ENCODE peak calls at places on chromosomes 5 and 9, in five cellular contexts. Q, P, S, U and N are unnamed samples.

GRCh38 chr5:6280425-6281100 is 97.8 kb downstream of the MED10 start:
- DNase-seq in U (no peak), S (no peak), Q (no peak), P (no peak), N (no peak)

GRCh38 chr5:32852535-32852934 is 141.4 kb downstream of the NPR3 start:
- DNase-seq in P (peak; percentile 7), S (no peak), Q (no peak), U (peak; percentile 77), N (no peak)

GRCh38 chr9:101465330-101465915 is 29.8 kb upstream of the ALDOB start:
- DNase-seq in Q (peak; percentile 85), S (peak; percentile 83), U (peak; percentile 86), P (peak; percentile 22), N (no peak)

GRCh38 chr5:140875085-140876065 is at the start of gene PCDHA12:
- DNase-seq in P (no peak), Q (no peak), S (no peak), U (no peak), N (no peak)

GRCh38 chr5:179901915-179902762 is 5.6 kb downstream of the TBC1D9B start:
- DNase-seq in Q (no peak), S (no peak), P (no peak), U (no peak), N (no peak)

GRCh38 chr5:71978216-71978615 is 129.1 kb upstream of the MAP1B start:
- DNase-seq in P (no peak), Q (no peak), U (no peak), S (no peak), N (no peak)

GRCh38 chr9:69030851-69031645 is 4.5 kb upstream of the FXN start:
- DNase-seq in Q (no peak), S (no peak), U (peak; percentile 11), P (no peak), N (no peak)

GRCh38 chr5:152072076-152072475 is 147.4 kb upstream of the GLRA1 start:
- DNase-seq in P (peak; percentile 15), U (no peak), S (no peak), Q (no peak), N (no peak)

GRCh38 chr5:30690931-30691330 is 502.6 kb upstream of the CDH6 start:
- DNase-seq in U (no peak), Q (no peak), P (no peak), S (no peak), N (no peak)

GRCh38 chr5:140341591-140341990 is 4.8 kb downstream of the HBEGF start:
- DNase-seq in Q (no peak), S (no peak), P (peak; percentile 78), U (no peak), N (no peak)

GRCh38 chr9:100352201-100352726 is 478 bp downstream of the TEX10 start:
- DNase-seq in U (peak; percentile 14), Q (peak; percentile 41), P (peak; percentile 22), S (no peak), N (peak; percentile 25)

GRCh38 chr5:94709277-94709676 is 90.8 kb downstream of the SLF1 start:
- DNase-seq in S (no peak), U (no peak), Q (no peak), P (no peak), N (no peak)

GRCh38 chr5:11251242-11251641 is 490.2 kb upstream of the DAP start:
- DNase-seq in S (no peak), U (peak; percentile 1), Q (no peak), P (no peak), N (no peak)

GRCh38 chr9:101840694-101841188 is 102.3 kb upstream of the GRIN3A start:
- DNase-seq in U (no peak), S (no peak), Q (no peak), P (no peak), N (no peak)

GRCh38 chr5:132439521-132440206 is 50.9 kb downstream of the IRF1 start:
- DNase-seq in U (peak; percentile 95), Q (no peak), P (peak; percentile 78), S (no peak), N (peak; percentile 18)

GRCh38 chr9:115877852-115878450 is 275.6 kb upstream of the PAPPA start:
- DNase-seq in U (peak; percentile 25), P (no peak), S (no peak), Q (no peak), N (no peak)

GRCh38 chr5:84032404-84032803 is 311.7 kb upstream of the HAPLN1 start:
- DNase-seq in S (no peak), Q (no peak), P (no peak), U (peak; percentile 38), N (no peak)

GRCh38 chr5:150623152-150623877 is 17.1 kb upstream of the SYNPO start:
- DNase-seq in U (no peak), S (no peak), P (no peak), Q (no peak), N (no peak)

GRCh38 chr9:33222031-33222430 is 17.9 kb upstream of the SPINK4 start:
- DNase-seq in Q (no peak), U (no peak), S (no peak), P (no peak), N (no peak)

GRCh38 chr5:565782-566445 is 41.7 kb upstream of the SLC9A3 start:
- DNase-seq in P (no peak), Q (peak; percentile 45), U (peak; percentile 10), S (no peak), N (no peak)

GRCh38 chr9:134871941-134872340 is 8.7 kb upstream of the FCN2 start:
- DNase-seq in P (peak; percentile 58), S (no peak), Q (no peak), U (no peak), N (no peak)

GRCh38 chr5:174454464-174454863 is 269.9 kb upstream of the MSX2 start:
- DNase-seq in Q (no peak), U (no peak), P (no peak), S (no peak), N (no peak)

GRCh38 chr5:114391321-114391720 is 29.5 kb downstream of the KCNN2 start:
- DNase-seq in P (no peak), S (no peak), Q (no peak), U (peak; percentile 3), N (no peak)

GRCh38 chr5:23139338-23140171 is 286.4 kb upstream of the CDH12 start:
- DNase-seq in U (no peak), Q (no peak), P (no peak), S (no peak), N (no peak)

GRCh38 chr5:178460598-178461425 is 129.4 kb downstream of the COL23A1 start:
- DNase-seq in Q (peak; percentile 77), S (peak; percentile 54), U (peak; percentile 24), P (peak; percentile 84), N (peak; percentile 37)

DNA sequence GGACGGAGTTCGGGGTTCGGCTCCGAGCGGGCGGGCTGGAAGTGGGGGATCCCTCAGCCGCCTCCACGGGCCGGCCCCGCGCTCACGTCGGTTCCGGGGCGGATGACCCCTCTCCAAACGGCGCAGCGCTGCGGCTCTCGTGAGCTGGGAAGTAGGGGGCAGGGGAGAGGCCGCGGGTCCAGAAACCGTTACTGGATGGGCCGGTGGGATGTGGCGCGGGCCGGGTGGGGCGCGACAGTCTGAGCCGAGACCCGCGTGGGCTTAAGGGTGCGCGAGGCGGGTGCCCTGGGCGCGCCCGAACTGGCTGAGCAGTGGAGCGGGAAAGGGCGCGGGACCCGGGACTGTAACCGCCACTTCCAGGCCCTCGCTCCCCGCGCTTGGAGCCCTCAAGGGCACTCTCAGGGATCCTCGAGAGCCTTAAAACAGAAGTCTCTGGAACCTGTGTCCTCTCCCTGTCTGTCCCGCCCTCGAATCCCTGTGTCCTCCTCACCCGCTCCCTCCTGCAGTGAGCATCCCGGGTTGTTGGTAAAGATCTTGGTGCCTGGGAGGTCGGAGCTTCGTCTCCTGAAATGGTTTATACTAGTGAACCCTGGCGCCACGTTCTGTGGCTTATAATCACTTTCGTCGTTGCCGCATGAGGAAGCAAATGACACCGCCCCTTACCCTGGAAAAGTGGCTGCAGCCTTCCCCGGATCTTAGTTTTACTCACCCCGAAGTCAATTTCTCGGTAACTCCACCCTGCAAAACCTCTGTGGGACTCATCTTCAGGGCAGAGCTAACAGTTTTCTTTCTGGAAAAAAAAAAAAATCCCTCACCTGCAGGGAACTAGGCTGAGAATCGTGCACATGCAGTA is 571 bp upstream of the MARCHF11 start:
- DNase-seq in U (no peak), S (no peak), P (no peak), Q (no peak), N (no peak)
- TF ChIP-seq CTCF in U (no peak), S (no peak), P (no peak), Q (no peak), N (no peak)

GRCh38 chr5:162956570-162956969 is 480.8 kb upstream of the CCNG1 start:
- DNase-seq in U (no peak), S (no peak), Q (no peak), P (no peak), N (no peak)
- TF ChIP-seq CTCF in U (no peak), S (no peak), Q (no peak), P (no peak), N (no peak)

DNA sequence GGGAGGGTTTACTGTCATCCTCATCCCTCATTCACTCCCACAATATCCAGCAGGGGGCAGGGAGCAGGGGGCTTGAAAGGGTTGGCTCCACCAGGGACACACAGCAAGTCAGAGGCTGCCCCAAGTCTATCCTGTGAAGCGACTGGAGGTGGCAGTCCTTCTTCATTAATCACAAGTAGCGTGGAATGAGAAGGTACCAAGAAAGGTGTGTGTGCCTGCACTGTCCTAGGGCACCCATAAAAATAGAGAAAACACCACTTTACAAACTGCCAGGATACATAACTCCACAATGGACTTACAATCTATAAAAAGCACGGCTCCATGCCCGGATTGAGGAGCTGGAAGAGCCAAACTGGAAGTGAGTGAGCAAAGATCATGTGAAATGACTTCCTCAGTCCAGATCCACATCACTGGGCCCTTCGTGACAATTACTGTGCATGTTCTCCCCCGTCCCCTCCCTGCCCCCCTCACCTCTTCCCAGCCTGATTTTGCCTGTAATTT is 183.9 kb downstream of the SLIT3 start:
- DNase-seq in S (no peak), U (peak; percentile 23), P (peak; percentile 16), Q (no peak), N (no peak)
- TF ChIP-seq CTCF in S (peak; percentile 17), U (peak; percentile 13), P (no peak), Q (no peak), N (no peak)

DNA sequence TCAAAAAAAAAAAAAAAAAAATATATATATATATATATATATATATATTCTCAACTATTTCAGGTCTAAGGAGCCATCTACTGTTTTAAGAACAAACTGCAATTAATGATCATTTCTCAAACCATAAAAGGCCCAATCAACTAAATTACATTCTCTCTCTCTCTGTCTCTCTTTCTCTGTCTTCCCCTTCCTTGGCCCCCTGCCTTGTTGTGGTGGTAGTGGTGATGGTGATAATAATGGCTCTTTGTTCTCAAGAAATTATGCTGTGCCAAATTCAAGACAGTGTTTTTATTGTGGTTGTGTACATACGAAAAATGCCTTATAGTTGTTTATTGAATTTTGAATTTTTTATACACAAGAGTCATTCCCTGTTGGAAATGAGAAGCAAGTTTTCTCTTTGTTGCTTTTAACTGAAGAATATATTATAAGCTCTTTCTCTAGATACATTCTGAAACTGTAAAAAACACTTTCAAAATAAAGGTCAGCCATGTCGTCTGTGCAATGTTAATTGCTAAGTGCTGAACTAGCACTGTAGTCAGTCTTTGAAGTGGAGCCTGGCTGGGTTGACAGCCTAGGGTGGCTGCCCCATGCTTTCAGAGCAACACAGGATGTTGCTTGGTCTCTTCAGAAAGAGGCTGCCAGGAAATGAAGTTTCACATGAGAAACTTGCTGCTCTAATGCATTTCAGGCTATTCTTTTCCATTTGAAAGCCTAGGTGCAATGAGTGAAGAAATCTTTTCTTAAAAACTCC is 96.0 kb downstream of the HINT1 start:
- DNase-seq in P (no peak), S (no peak), U (no peak), Q (no peak), N (peak; percentile 27)
- TF ChIP-seq CTCF in P (no peak), S (no peak), U (no peak), Q (no peak), N (no peak)